ENCODE peak calls at places on chromosomes 6 and 20, in six cellular contexts. V is DND-41, I is mesenchymal stem cell, W is ovary, D is cardiac muscle cell, S is GM23248. X is an unnamed sample. For H3K36me3, the result is how much of the 10 kb centered on the place peaks cover.

GRCh38 chr6:104955927-104956662 is 812 bp upstream of the LIN28B start:
- DNase-seq in W (no peak), V (peak), D (peak), S (no peak), I (peak), X (no peak)

GRCh38 chr20:32823737-32824588 is 4.2 kb downstream of the MAPRE1 start:
- DNase-seq in W (no peak), D (no peak), V (no peak), S (peak), I (peak), X (no peak)

GRCh38 chr6:1611572-1612385 is 2.1 kb downstream of the FOXC1 start:
- DNase-seq in D (no peak), W (no peak), S (peak), V (no peak), I (peak), X (no peak)

GRCh38 chr6:79750806-79751205 is 119.7 kb downstream of the SH3BGRL2 start:
- DNase-seq in W (no peak), V (no peak), D (no peak), S (no peak), I (no peak), X (no peak)

GRCh38 chr6:138864343-138864890 is 68.5 kb downstream of the ECT2L start:
- DNase-seq in D (no peak), S (no peak), I (no peak), V (no peak), W (no peak), X (no peak)

GRCh38 chr6:89082439-89082838 is 1.9 kb downstream of the PNRC1 start:
- DNase-seq in S (peak), W (no peak), I (peak), D (no peak), V (no peak), X (no peak)

GRCh38 chr6:148415511-148416286 is 73.1 kb downstream of the SASH1 start:
- DNase-seq in I (no peak), S (no peak), D (no peak), V (no peak), W (no peak), X (no peak)

GRCh38 chr6:17835784-17836183 is 129.1 kb upstream of the NUP153 start:
- DNase-seq in S (no peak), I (no peak), D (peak), V (no peak), W (no peak), X (no peak)

GRCh38 chr6:74115674-74116073 is 419.7 kb downstream of the CD109 start:
- DNase-seq in I (peak), S (peak), W (no peak), V (no peak), D (no peak), X (no peak)

GRCh38 chr20:24207803-24208300 is 219.3 kb upstream of the GGTLC1 start:
- DNase-seq in D (no peak), I (no peak), W (no peak), S (no peak), V (no peak), X (no peak)

GRCh38 chr20:11777861-11778570 is 139.7 kb upstream of the BTBD3 start:
- DNase-seq in D (no peak), W (no peak), V (no peak), S (peak), I (peak), X (no peak)

GRCh38 chr6:22332726-22333125 is 35.9 kb upstream of the PRL start:
- DNase-seq in W (no peak), D (no peak), I (no peak), S (no peak), V (no peak), X (no peak)

GRCh38 chr6:5968817-5969726 is 37.7 kb downstream of the NRN1 start:
- DNase-seq in S (peak), W (no peak), V (no peak), I (no peak), D (peak), X (no peak)

GRCh38 chr6:134816780-134817179 is 133.1 kb downstream of the ALDH8A1 start:
- DNase-seq in V (no peak), I (no peak), D (no peak), W (no peak), S (peak), X (no peak)

GRCh38 chr20:58192567-58192966 is 35.9 kb downstream of the ANKRD60 start:
- DNase-seq in W (no peak), S (no peak), D (no peak), I (no peak), V (peak), X (no peak)

GRCh38 chr20:38673731-38674177 is 50.5 kb upstream of the SLC32A1 start:
- DNase-seq in W (no peak), I (peak), D (peak), S (peak), V (no peak), X (peak)

GRCh38 chr6:41756354-41756753 is 9.2 kb upstream of the PGC start:
- DNase-seq in W (no peak), D (no peak), V (no peak), S (no peak), I (no peak), X (no peak)

GRCh38 chr6:67009818-67010217 is 1302.8 kb upstream of the EYS start:
- DNase-seq in D (no peak), I (no peak), S (no peak), W (no peak), V (no peak), X (no peak)

GRCh38 chr6:98641929-98642328 is 192.4 kb upstream of the POU3F2 start:
- DNase-seq in W (no peak), S (peak), V (no peak), D (no peak), I (no peak), X (no peak)

GRCh38 chr6:9409126-9409525 is 973.8 kb upstream of the SLC35B3 start:
- DNase-seq in D (no peak), V (no peak), I (no peak), W (no peak), S (no peak), X (no peak)
- H3K27ac ChIP-seq in D (no peak), V (no peak), I (no peak), W (no peak), S (no peak), X (no peak)

GRCh38 chr6:141878686-141879085 is 254.0 kb upstream of the GJE1 start:
- DNase-seq in W (no peak), V (no peak), I (peak), S (no peak), D (no peak), X (no peak)

GRCh38 chr6:141877275-141877983 is 255.3 kb upstream of the GJE1 start:
- DNase-seq in D (no peak), I (peak), V (no peak), W (no peak), S (no peak), X (no peak)

GRCh38 chr6:141874930-141875602 is 257.7 kb upstream of the GJE1 start:
- DNase-seq in I (peak), D (no peak), W (no peak), S (peak), V (peak), X (no peak)
- H3K36me3 ChIP-seq in I (under half), D (under half), W (under half), S (under half), V (under half), X (under half)

GRCh38 chr6:10837997-10838793 is at the start of gene MAK:
- DNase-seq in W (peak), V (peak), I (peak), S (peak), D (peak), X (peak)

GRCh38 chr6:10834823-10835222 is 3.5 kb downstream of the MAK start:
- DNase-seq in W (no peak), D (no peak), I (no peak), S (no peak), V (no peak), X (no peak)

GRCh38 chr6:10837692-10837996 is 695 bp downstream of the MAK start:
- DNase-seq in V (no peak), S (peak), D (peak), I (peak), W (no peak), X (no peak)

GRCh38 chr6:10837009-10837691 is 1.2 kb downstream of the MAK start:
- DNase-seq in D (peak), S (peak), V (no peak), I (peak), W (no peak), X (no peak)

GRCh38 chr6:10838794-10839333 is 525 bp upstream of the MAK start:
- DNase-seq in I (no peak), D (no peak), V (no peak), W (no peak), S (no peak), X (no peak)
- H3K27ac ChIP-seq in I (no peak), D (no peak), V (no peak), W (no peak), S (no peak), X (no peak)

DNA sequence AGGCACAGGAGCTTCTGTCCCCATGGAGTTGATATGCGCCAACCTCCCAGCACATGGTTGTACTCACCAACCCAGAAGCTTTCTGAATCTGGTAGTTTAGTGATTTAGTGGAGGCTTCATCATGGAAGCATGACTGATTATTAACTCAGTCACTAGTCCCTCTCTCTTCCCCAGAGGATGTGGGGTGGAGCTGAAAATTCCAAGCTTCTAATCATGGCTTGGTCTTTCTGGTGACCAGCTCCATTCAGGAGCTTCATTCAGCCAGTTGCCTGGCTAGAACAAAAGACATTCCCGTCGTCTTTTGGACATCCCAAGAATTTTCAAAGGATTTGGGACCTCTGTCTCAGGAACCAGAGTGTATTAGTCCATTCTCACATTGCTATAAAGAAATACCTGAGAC is 13.3 kb upstream of the SMIM13 start:
- DNase-seq in W (no peak), I (no peak), D (no peak), V (no peak), S (no peak), X (no peak)
- H3K36me3 ChIP-seq in W (under half), I (under half), D (under half), V (under half), S (under half), X (under half)

GRCh38 chr6:111748247-111748647 is 125.0 kb downstream of the FYN start:
- DNase-seq in D (no peak), W (no peak), V (no peak), S (no peak), I (no peak), X (no peak)
- H3K27ac ChIP-seq in D (no peak), W (no peak), V (no peak), S (no peak), I (no peak), X (no peak)

DNA sequence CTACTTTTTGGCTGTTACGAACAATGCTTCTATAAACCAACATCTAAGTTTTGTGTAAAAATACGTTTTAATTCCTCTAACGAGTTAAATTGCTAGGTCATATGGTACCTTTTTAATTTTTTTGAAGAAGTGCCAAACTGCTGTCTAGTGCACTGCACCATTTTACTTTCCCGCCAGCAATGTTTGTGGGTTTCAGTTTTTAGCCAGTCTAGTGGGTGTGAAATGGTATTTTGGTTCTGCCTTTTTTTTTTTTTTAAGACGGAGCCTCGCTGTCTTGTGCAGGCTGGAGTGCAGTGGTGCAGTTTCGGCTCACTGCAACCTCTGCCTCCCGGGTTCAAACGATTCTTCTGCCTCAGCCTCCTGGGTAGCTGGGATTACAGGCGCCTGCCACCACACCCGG is 34.1 kb upstream of the BAG2 start:
- DNase-seq in W (no peak), D (no peak), V (no peak), I (no peak), S (no peak), X (no peak)
- H3K36me3 ChIP-seq in W (under half), D (under half), V (under half), I (under half), S (half or more), X (half or more)

DNA sequence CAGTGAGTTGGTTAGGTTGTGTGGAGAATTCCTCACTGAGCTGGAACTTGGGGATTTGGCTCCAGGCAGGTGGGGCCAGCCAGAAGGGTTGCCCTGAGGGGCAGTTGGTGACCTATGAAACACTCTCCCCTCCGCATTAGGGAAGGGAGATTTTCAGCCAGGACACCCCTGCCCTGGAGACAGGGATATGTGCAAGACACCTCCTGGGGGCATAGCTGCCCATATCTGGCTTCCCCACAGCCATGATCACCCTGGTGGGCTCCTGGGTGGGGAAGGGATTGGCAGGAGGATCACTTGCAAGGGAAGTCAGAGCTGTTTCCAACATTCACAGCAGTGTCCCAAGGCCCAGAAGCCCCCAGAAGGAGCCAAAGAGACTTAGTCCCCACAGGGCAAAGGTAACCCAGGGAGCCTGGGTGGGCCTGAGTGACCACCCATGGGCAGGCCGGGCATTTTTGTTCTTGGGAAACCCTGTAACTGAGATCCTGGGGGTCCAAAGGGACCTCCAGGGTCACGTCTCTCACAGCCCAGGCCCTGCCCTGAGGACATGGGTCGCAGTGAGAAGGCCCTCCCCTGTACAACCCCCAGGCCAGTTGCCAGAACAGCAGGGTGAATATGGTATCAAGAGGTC is 145.8 kb downstream of the MRPL14 start:
- DNase-seq in I (no peak), W (no peak), V (no peak), S (no peak), D (no peak), X (peak)
- H3K27ac ChIP-seq in I (no peak), W (no peak), V (no peak), S (no peak), D (no peak), X (no peak)

GRCh38 chr20:49288784-49289696 is 11.2 kb upstream of the ZNFX1 start:
- DNase-seq in S (no peak), I (peak), W (no peak), D (no peak), V (no peak), X (no peak)
- H3K36me3 ChIP-seq in S (half or more), I (half or more), W (under half), D (half or more), V (half or more), X (half or more)

X was measured in RWPE2.